ENCODE peak calls at places on chromosome 18, in ten cellular contexts. One of them, this sample, is unnamed.

GRCh38 chr18:49006641-49007136 is 55.9 kb upstream of the SMAD7 start:
- DNase-seq in IMR-90: no peak
- DNase-seq in pancreas: no peak
- DNase-seq in mesothelial cell of epicardium: no peak
- DNase-seq in AG10803: no peak
- DNase-seq in coronary artery: no peak
- DNase-seq in colonic mucosa: no peak
- DNase-seq in AG09309: no peak
- DNase-seq in CD4-positive, alpha-beta T cell: no peak
- DNase-seq in AG04450: no peak
- DNase-seq in this sample: no peak

GRCh38 chr18:57915241-57915640 is 112.1 kb upstream of the ATP8B1 start:
- DNase-seq in pancreas: no peak
- DNase-seq in colonic mucosa: no peak
- DNase-seq in coronary artery: no peak
- DNase-seq in IMR-90: peak; percentile 92
- DNase-seq in AG10803: no peak
- DNase-seq in AG09309: no peak
- DNase-seq in CD4-positive, alpha-beta T cell: no peak
- DNase-seq in AG04450: peak; percentile 75
- DNase-seq in mesothelial cell of epicardium: no peak
- DNase-seq in this sample: no peak

GRCh38 chr18:3982541-3982940 is 472.6 kb downstream of the DLGAP1 start:
- DNase-seq in mesothelial cell of epicardium: no peak
- DNase-seq in IMR-90: peak; percentile 61
- DNase-seq in coronary artery: no peak
- DNase-seq in AG04450: peak; percentile 29
- DNase-seq in pancreas: no peak
- DNase-seq in colonic mucosa: no peak
- DNase-seq in CD4-positive, alpha-beta T cell: no peak
- DNase-seq in AG10803: peak; percentile 58
- DNase-seq in AG09309: no peak
- DNase-seq in this sample: no peak

GRCh38 chr18:23650963-23651927 is 11.5 kb downstream of the ANKRD29 start:
- DNase-seq in mesothelial cell of epicardium: no peak
- DNase-seq in AG04450: peak; percentile 11
- DNase-seq in AG10803: peak; percentile 93
- DNase-seq in AG09309: peak; percentile 86
- DNase-seq in IMR-90: peak; percentile 77
- DNase-seq in CD4-positive, alpha-beta T cell: no peak
- DNase-seq in colonic mucosa: no peak
- DNase-seq in pancreas: no peak
- DNase-seq in coronary artery: no peak
- DNase-seq in this sample: no peak

GRCh38 chr18:712401-713134 is at the start of gene ENOSF1:
- DNase-seq in CD4-positive, alpha-beta T cell: peak; percentile 71
- DNase-seq in AG04450: peak; percentile 10
- DNase-seq in IMR-90: peak; percentile 58
- DNase-seq in AG10803: peak; percentile 79
- DNase-seq in mesothelial cell of epicardium: peak; percentile 61
- DNase-seq in colonic mucosa: peak; percentile 92
- DNase-seq in coronary artery: peak; percentile 89
- DNase-seq in AG09309: no peak
- DNase-seq in pancreas: peak; percentile 85
- DNase-seq in this sample: peak; percentile 93

GRCh38 chr18:63292844-63293683 is 26.5 kb downstream of the BCL2 start:
- DNase-seq in colonic mucosa: no peak
- DNase-seq in coronary artery: no peak
- DNase-seq in mesothelial cell of epicardium: no peak
- DNase-seq in AG09309: no peak
- DNase-seq in IMR-90: no peak
- DNase-seq in AG10803: no peak
- DNase-seq in CD4-positive, alpha-beta T cell: no peak
- DNase-seq in pancreas: no peak
- DNase-seq in AG04450: no peak
- DNase-seq in this sample: peak; percentile 48

GRCh38 chr18:36284671-36285295 is 12.7 kb upstream of the FHOD3 start:
- DNase-seq in CD4-positive, alpha-beta T cell: no peak
- DNase-seq in colonic mucosa: peak; percentile 43
- DNase-seq in pancreas: no peak
- DNase-seq in coronary artery: no peak
- DNase-seq in AG09309: no peak
- DNase-seq in AG10803: peak; percentile 70
- DNase-seq in AG04450: peak; percentile 47
- DNase-seq in IMR-90: peak; percentile 74
- DNase-seq in mesothelial cell of epicardium: no peak
- DNase-seq in this sample: peak; percentile 53

GRCh38 chr18:59353079-59353680 is 5.9 kb downstream of the LMAN1 start:
- DNase-seq in colonic mucosa: no peak
- DNase-seq in CD4-positive, alpha-beta T cell: no peak
- DNase-seq in AG04450: no peak
- DNase-seq in AG10803: no peak
- DNase-seq in IMR-90: no peak
- DNase-seq in mesothelial cell of epicardium: no peak
- DNase-seq in AG09309: no peak
- DNase-seq in pancreas: no peak
- DNase-seq in coronary artery: no peak
- DNase-seq in this sample: no peak

DNA sequence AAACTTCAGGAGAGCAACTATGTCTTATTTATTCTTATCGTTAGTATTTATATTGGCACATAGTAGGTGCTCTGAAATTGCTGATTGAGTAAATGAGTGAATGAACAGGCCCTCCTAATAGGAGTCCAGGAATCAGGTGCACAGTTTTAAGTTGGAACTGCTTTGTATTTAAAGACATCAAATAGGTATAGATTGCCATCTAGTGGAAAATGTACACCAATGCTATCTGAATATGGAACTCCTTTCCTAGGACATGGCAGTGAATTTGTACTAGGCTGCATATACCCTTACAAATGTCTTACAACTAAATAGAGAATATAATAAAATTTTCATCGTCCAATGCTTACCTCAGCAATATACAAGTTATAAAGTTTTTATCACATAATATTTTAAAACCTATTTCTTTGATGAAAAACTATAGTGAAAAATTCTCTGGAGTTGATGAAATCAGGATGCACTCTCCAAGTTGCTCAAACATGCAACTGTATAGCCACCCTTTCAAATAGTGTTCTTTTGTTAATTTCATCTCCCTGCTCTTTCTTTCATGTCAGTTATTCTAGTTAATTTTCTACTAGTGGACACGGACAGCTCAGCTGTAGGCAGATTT is 318.9 kb upstream of the SYT4 start:
- DNase-seq in pancreas: no peak
- DNase-seq in AG09309: no peak
- DNase-seq in mesothelial cell of epicardium: no peak
- DNase-seq in colonic mucosa: no peak
- DNase-seq in AG10803: peak; percentile 30
- DNase-seq in CD4-positive, alpha-beta T cell: no peak
- DNase-seq in coronary artery: no peak
- DNase-seq in AG04450: no peak
- DNase-seq in IMR-90: peak; percentile 29
- DNase-seq in this sample: peak; percentile 40
- TF ChIP-seq CTCF in pancreas: peak; percentile 37
- TF ChIP-seq CTCF in AG09309: peak; percentile 49
- TF ChIP-seq CTCF in mesothelial cell of epicardium: peak; percentile 41
- TF ChIP-seq CTCF in colonic mucosa: peak; percentile 40
- TF ChIP-seq CTCF in AG10803: peak; percentile 63
- TF ChIP-seq CTCF in CD4-positive, alpha-beta T cell: no peak
- TF ChIP-seq CTCF in coronary artery: no peak
- TF ChIP-seq CTCF in AG04450: peak; percentile 63
- TF ChIP-seq CTCF in IMR-90: peak; percentile 48
- TF ChIP-seq CTCF in this sample: peak; percentile 35

DNA sequence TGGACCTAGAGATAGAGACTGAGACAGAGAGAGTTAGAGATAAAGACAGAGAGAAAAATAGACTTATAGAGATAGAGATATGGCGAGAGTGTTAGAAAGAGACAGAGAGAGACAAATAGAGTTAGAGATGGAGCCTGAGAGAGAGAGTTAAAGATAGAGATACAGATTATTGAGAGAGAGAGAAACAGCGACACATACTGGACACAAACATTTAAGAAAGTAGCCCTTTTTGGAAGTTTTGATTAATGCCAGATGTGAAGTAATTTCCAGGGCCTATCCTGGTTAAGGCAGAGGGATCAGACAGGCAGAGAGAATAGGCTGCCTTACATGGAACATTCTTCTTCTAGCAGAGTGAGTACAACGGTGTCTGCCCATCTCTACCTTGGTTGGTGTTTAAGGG is 311.6 kb upstream of the CDH7 start:
- DNase-seq in AG04450: no peak
- DNase-seq in colonic mucosa: no peak
- DNase-seq in CD4-positive, alpha-beta T cell: no peak
- DNase-seq in mesothelial cell of epicardium: no peak
- DNase-seq in pancreas: no peak
- DNase-seq in IMR-90: no peak
- DNase-seq in AG10803: no peak
- DNase-seq in AG09309: no peak
- DNase-seq in coronary artery: no peak
- DNase-seq in this sample: no peak
- TF ChIP-seq CTCF in AG04450: no peak
- TF ChIP-seq CTCF in colonic mucosa: no peak
- TF ChIP-seq CTCF in CD4-positive, alpha-beta T cell: no peak
- TF ChIP-seq CTCF in mesothelial cell of epicardium: no peak
- TF ChIP-seq CTCF in pancreas: no peak
- TF ChIP-seq CTCF in IMR-90: no peak
- TF ChIP-seq CTCF in AG10803: no peak
- TF ChIP-seq CTCF in AG09309: no peak
- TF ChIP-seq CTCF in coronary artery: no peak
- TF ChIP-seq CTCF in this sample: no peak

GRCh38 chr18:8901019-8901418 is 195.7 kb downstream of the MTCL1 start:
- DNase-seq in pancreas: no peak
- DNase-seq in AG04450: no peak
- DNase-seq in CD4-positive, alpha-beta T cell: no peak
- DNase-seq in AG09309: no peak
- DNase-seq in coronary artery: no peak
- DNase-seq in mesothelial cell of epicardium: no peak
- DNase-seq in colonic mucosa: no peak
- DNase-seq in IMR-90: no peak
- DNase-seq in AG10803: no peak
- DNase-seq in this sample: no peak
- TF ChIP-seq CTCF in pancreas: no peak
- TF ChIP-seq CTCF in AG04450: no peak
- TF ChIP-seq CTCF in CD4-positive, alpha-beta T cell: no peak
- TF ChIP-seq CTCF in AG09309: no peak
- TF ChIP-seq CTCF in coronary artery: no peak
- TF ChIP-seq CTCF in mesothelial cell of epicardium: no peak
- TF ChIP-seq CTCF in colonic mucosa: no peak
- TF ChIP-seq CTCF in IMR-90: no peak
- TF ChIP-seq CTCF in AG10803: no peak
- TF ChIP-seq CTCF in this sample: no peak

GRCh38 chr18:79463424-79463960 is 67.8 kb downstream of the NFATC1 start:
- DNase-seq in coronary artery: no peak
- DNase-seq in colonic mucosa: no peak
- DNase-seq in CD4-positive, alpha-beta T cell: no peak
- DNase-seq in AG10803: no peak
- DNase-seq in AG04450: no peak
- DNase-seq in AG09309: no peak
- DNase-seq in pancreas: no peak
- DNase-seq in IMR-90: no peak
- DNase-seq in mesothelial cell of epicardium: no peak
- DNase-seq in this sample: no peak

GRCh38 chr18:79467126-79467525 is 71.4 kb downstream of the NFATC1 start:
- DNase-seq in pancreas: no peak
- DNase-seq in AG10803: no peak
- DNase-seq in mesothelial cell of epicardium: no peak
- DNase-seq in AG09309: no peak
- DNase-seq in AG04450: no peak
- DNase-seq in CD4-positive, alpha-beta T cell: no peak
- DNase-seq in coronary artery: no peak
- DNase-seq in colonic mucosa: no peak
- DNase-seq in IMR-90: no peak
- DNase-seq in this sample: no peak

GRCh38 chr18:79469309-79469708 is 73.6 kb downstream of the NFATC1 start:
- DNase-seq in pancreas: no peak
- DNase-seq in IMR-90: no peak
- DNase-seq in coronary artery: no peak
- DNase-seq in mesothelial cell of epicardium: no peak
- DNase-seq in AG10803: no peak
- DNase-seq in colonic mucosa: no peak
- DNase-seq in AG04450: no peak
- DNase-seq in CD4-positive, alpha-beta T cell: no peak
- DNase-seq in AG09309: no peak
- DNase-seq in this sample: no peak

GRCh38 chr18:79465392-79465991 is 69.8 kb downstream of the NFATC1 start:
- DNase-seq in CD4-positive, alpha-beta T cell: no peak
- DNase-seq in colonic mucosa: no peak
- DNase-seq in coronary artery: no peak
- DNase-seq in pancreas: no peak
- DNase-seq in AG10803: peak; percentile 47
- DNase-seq in AG04450: no peak
- DNase-seq in mesothelial cell of epicardium: no peak
- DNase-seq in AG09309: no peak
- DNase-seq in IMR-90: no peak
- DNase-seq in this sample: peak; percentile 85

DNA sequence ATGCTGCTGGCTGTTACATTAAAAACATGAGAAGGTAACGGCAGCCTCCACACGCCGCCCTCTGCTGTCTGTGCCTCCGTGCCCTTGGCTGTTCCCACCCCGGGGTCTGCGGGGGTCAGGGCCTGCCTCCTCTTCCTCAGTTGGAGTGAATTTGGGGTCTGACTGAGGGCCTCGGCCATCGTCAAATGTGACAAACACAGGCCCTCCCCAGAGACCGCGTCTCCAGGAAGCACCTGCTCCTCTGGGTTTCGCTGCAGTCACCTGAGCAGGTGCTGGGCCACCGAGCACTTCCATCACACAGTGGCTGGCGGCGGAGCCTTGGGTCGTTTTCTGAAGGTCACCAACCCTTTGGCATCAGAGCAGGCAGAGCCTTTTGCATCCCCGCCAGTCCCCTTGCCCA is 70.9 kb downstream of the NFATC1 start:
- DNase-seq in pancreas: no peak
- DNase-seq in coronary artery: no peak
- DNase-seq in colonic mucosa: no peak
- DNase-seq in CD4-positive, alpha-beta T cell: no peak
- DNase-seq in AG09309: no peak
- DNase-seq in IMR-90: no peak
- DNase-seq in mesothelial cell of epicardium: no peak
- DNase-seq in AG04450: no peak
- DNase-seq in AG10803: no peak
- DNase-seq in this sample: peak; percentile 67
- TF ChIP-seq CTCF in pancreas: no peak
- TF ChIP-seq CTCF in coronary artery: no peak
- TF ChIP-seq CTCF in colonic mucosa: no peak
- TF ChIP-seq CTCF in CD4-positive, alpha-beta T cell: no peak
- TF ChIP-seq CTCF in AG09309: no peak
- TF ChIP-seq CTCF in IMR-90: no peak
- TF ChIP-seq CTCF in mesothelial cell of epicardium: no peak
- TF ChIP-seq CTCF in AG04450: no peak
- TF ChIP-seq CTCF in AG10803: no peak
- TF ChIP-seq CTCF in this sample: peak; percentile 13

GRCh38 chr18:9831046-9831722 is 54.6 kb upstream of the TXNDC2 start:
- DNase-seq in CD4-positive, alpha-beta T cell: no peak
- DNase-seq in pancreas: no peak
- DNase-seq in mesothelial cell of epicardium: no peak
- DNase-seq in coronary artery: no peak
- DNase-seq in colonic mucosa: no peak
- DNase-seq in IMR-90: no peak
- DNase-seq in AG10803: no peak
- DNase-seq in AG04450: no peak
- DNase-seq in AG09309: no peak
- DNase-seq in this sample: no peak
- TF ChIP-seq CTCF in CD4-positive, alpha-beta T cell: no peak
- TF ChIP-seq CTCF in pancreas: no peak
- TF ChIP-seq CTCF in mesothelial cell of epicardium: no peak
- TF ChIP-seq CTCF in coronary artery: no peak
- TF ChIP-seq CTCF in colonic mucosa: no peak
- TF ChIP-seq CTCF in IMR-90: no peak
- TF ChIP-seq CTCF in AG10803: no peak
- TF ChIP-seq CTCF in AG04450: no peak
- TF ChIP-seq CTCF in AG09309: no peak
- TF ChIP-seq CTCF in this sample: no peak

This sample was measured in GM10248.